ENCODE peak calls at places on chromosomes 16 and 17, in six cellular contexts. G is T47D; U is NCI-H345; D is stimulated activated CD8-positive, alpha-beta memory T cell treated with anti-CD3 and anti-CD28 coated beads, Interleukin-15, amount 100 ng/mL, for 24 hours; B is BE2C; V is astrocyte of the cerebellum. R is an unnamed sample.

GRCh38 chr17:10170233-10170632 is 28.2 kb downstream of the GAS7 start:
- DNase-seq in G (no peak), U (no peak), D (no peak), B (no peak), V (no peak), R (no peak)

GRCh38 chr16:68711421-68712139 is 25.5 kb upstream of the CDH1 start:
- DNase-seq in G (no peak), U (no peak), D (no peak), B (no peak), V (no peak), R (no peak)

GRCh38 chr16:54446639-54447038 is 160.1 kb upstream of the IRX3 start:
- DNase-seq in G (no peak), U (no peak), D (no peak), B (peak), V (peak), R (no peak)

GRCh38 chr17:74513987-74514631 is 17.2 kb downstream of the CD300LB start:
- DNase-seq in G (no peak), U (peak), D (no peak), B (peak), V (peak), R (no peak)

GRCh38 chr17:7396147-7396546 is 1.8 kb upstream of the PLSCR3 start:
- DNase-seq in G (no peak), U (no peak), D (no peak), B (no peak), V (no peak), R (no peak)

GRCh38 chr17:7108981-7109380 is 5.6 kb downstream of the ASGR2 start:
- DNase-seq in G (no peak), U (no peak), D (no peak), B (no peak), V (no peak), R (no peak)

GRCh38 chr17:72422505-72423285 is 301.9 kb downstream of the SOX9 start:
- DNase-seq in G (no peak), U (no peak), D (no peak), B (peak), V (peak), R (no peak)

GRCh38 chr17:60586288-60586974 is 13.6 kb upstream of the PPM1D start:
- DNase-seq in G (no peak), U (peak), D (no peak), B (no peak), V (no peak), R (no peak)

GRCh38 chr16:4646773-4647660 is 22.4 kb downstream of the MGRN1 start:
- DNase-seq in G (no peak), U (no peak), D (no peak), B (no peak), V (no peak), R (no peak)

GRCh38 chr17:82100502-82101298 is 2.7 kb upstream of the FASN start:
- DNase-seq in G (no peak), U (no peak), D (no peak), B (peak), V (no peak), R (no peak)

GRCh38 chr17:9817086-9817485 is 4.8 kb downstream of the GSG1L2 start:
- DNase-seq in G (peak), U (peak), D (no peak), B (no peak), V (peak), R (no peak)

GRCh38 chr17:2853111-2853721 is 57.0 kb downstream of the RAP1GAP2 start:
- DNase-seq in G (peak), U (peak), D (no peak), B (peak), V (no peak), R (no peak)

GRCh38 chr16:15928261-15929104 is 20.9 kb upstream of the ABCC1 start:
- DNase-seq in G (no peak), U (no peak), D (no peak), B (no peak), V (no peak), R (no peak)

GRCh38 chr16:4114257-4115208 is 1.7 kb downstream of the ADCY9 start:
- DNase-seq in G (no peak), U (no peak), D (no peak), B (no peak), V (no peak), R (no peak)

GRCh38 chr17:70859829-70860228 is 690.5 kb downstream of the KCNJ2 start:
- DNase-seq in G (no peak), U (no peak), D (no peak), B (no peak), V (no peak), R (no peak)

GRCh38 chr17:58193641-58194259 is 1.2 kb downstream of the EPX start:
- DNase-seq in G (no peak), U (no peak), D (no peak), B (no peak), V (no peak), R (no peak)

GRCh38 chr16:52492789-52493357 is 54.1 kb downstream of the TOX3 start:
- DNase-seq in G (no peak), U (no peak), D (no peak), B (no peak), V (no peak), R (no peak)

GRCh38 chr16:88769617-88770458 is 15.2 kb downstream of the PIEZO1 start:
- DNase-seq in G (peak), U (peak), D (no peak), B (peak), V (no peak), R (no peak)

GRCh38 chr17:3613139-3613538 is 3.9 kb upstream of the TRPV1 start:
- DNase-seq in G (no peak), U (no peak), D (no peak), B (no peak), V (no peak), R (no peak)

GRCh38 chr17:14499976-14500375 is 199.1 kb downstream of the HS3ST3B1 start:
- DNase-seq in G (no peak), U (no peak), D (no peak), B (no peak), V (no peak), R (no peak)

GRCh38 chr16:30748634-30749445 is 615 bp downstream of the PHKG2 start:
- DNase-seq in G (no peak), U (peak), D (no peak), B (peak), V (no peak), R (no peak)

GRCh38 chr16:19375561-19376158 is 42.0 kb upstream of the TMC5 start:
- DNase-seq in G (peak), U (peak), D (no peak), B (peak), V (peak), R (no peak)

GRCh38 chr17:58970966-58971575 is 135.6 kb downstream of the TRIM37 start:
- DNase-seq in G (no peak), U (no peak), D (no peak), B (no peak), V (no peak), R (no peak)

GRCh38 chr17:77371117-77371887 is 230.5 kb downstream of the SEC14L1 start:
- DNase-seq in G (no peak), U (peak), D (no peak), B (peak), V (no peak), R (no peak)

R was measured in NCI-H1048.